ENCODE peak calls at places on chromosomes 13 and 19, in five cellular contexts. K is psoas muscle, R is ovary, N is upper lobe of right lung, V is GM23338. X is an unnamed sample.

GRCh38 chr13:40583738-40584137 is 82.7 kb downstream of the FOXO1 start:
- DNase-seq in K (no peak), R (no peak), N (no peak), V (no peak), X (no peak)

GRCh38 chr19:32397736-32398135 is 7.8 kb upstream of the DPY19L3 start:
- DNase-seq in K (no peak), R (no peak), N (no peak), V (no peak), X (peak)

GRCh38 chr13:27770809-27771208 is 21.5 kb upstream of the GSX1 start:
- DNase-seq in K (no peak), R (no peak), N (no peak), V (peak), X (peak)

GRCh38 chr19:42095814-42096230 is 19.9 kb downstream of the ZNF574 start:
- DNase-seq in K (no peak), R (no peak), N (no peak), V (peak), X (no peak)

GRCh38 chr13:37225414-37226047 is 120.1 kb upstream of the CSNK1A1L start:
- DNase-seq in K (no peak), R (no peak), N (no peak), V (no peak), X (peak)

GRCh38 chr13:90201198-90201597 is 1146.3 kb upstream of the MIR17HG start:
- DNase-seq in K (no peak), R (no peak), N (no peak), V (no peak), X (peak)

GRCh38 chr19:3320354-3320670 is 46.1 kb upstream of the NFIC start:
- DNase-seq in K (no peak), R (no peak), N (no peak), V (no peak), X (no peak)

GRCh38 chr13:23513460-23513859 is 56.8 kb upstream of the TNFRSF19 start:
- DNase-seq in K (no peak), R (no peak), N (no peak), V (no peak), X (no peak)

GRCh38 chr19:3184847-3185481 is 766 bp upstream of the NCLN start:
- DNase-seq in K (peak), R (peak), N (peak), V (peak), X (no peak)

GRCh38 chr19:44947041-44947581 is 1.3 kb downstream of the APOC2 start:
- DNase-seq in K (no peak), R (no peak), N (no peak), V (no peak), X (no peak)

GRCh38 chr13:48258002-48258401 is 25.0 kb downstream of the ITM2B start:
- DNase-seq in K (no peak), R (no peak), N (no peak), V (no peak), X (no peak)

GRCh38 chr13:114033541-114034315 is 59.9 kb upstream of the C13orf46 start:
- DNase-seq in K (no peak), R (no peak), N (no peak), V (no peak), X (no peak)

GRCh38 chr19:14127929-14128509 is 8.4 kb downstream of the ASF1B start:
- DNase-seq in K (peak), R (no peak), N (no peak), V (no peak), X (no peak)

GRCh38 chr19:3068071-3068470 is 5.8 kb upstream of the TLE5 start:
- DNase-seq in K (peak), R (no peak), N (no peak), V (no peak), X (no peak)

GRCh38 chr13:31328549-31329229 is 128.9 kb downstream of the B3GLCT start:
- DNase-seq in K (no peak), R (no peak), N (no peak), V (no peak), X (peak)

GRCh38 chr19:14425696-14426138 is 6.6 kb upstream of the DDX39A start:
- DNase-seq in K (no peak), R (no peak), N (no peak), V (no peak), X (peak)

GRCh38 chr19:36169084-36169760 is 17.0 kb upstream of the COX7A1 start:
- DNase-seq in K (no peak), R (no peak), N (no peak), V (peak), X (no peak)

GRCh38 chr13:34152996-34153395 is 335.0 kb downstream of the RFC3 start:
- DNase-seq in K (no peak), R (no peak), N (no peak), V (no peak), X (no peak)

GRCh38 chr13:52405767-52406494 is at the start of gene THSD1:
- DNase-seq in K (peak), R (peak), N (peak), V (peak), X (peak)

GRCh38 chr19:48606463-48607358 is at the start of gene SPACA4:
- DNase-seq in K (no peak), R (no peak), N (no peak), V (no peak), X (no peak)

GRCh38 chr19:48609571-48610108 is 3.1 kb downstream of the SPACA4 start:
- DNase-seq in K (no peak), R (no peak), N (no peak), V (no peak), X (no peak)

GRCh38 chr19:48611872-48612271 is 3.0 kb downstream of the FAM83E start:
- DNase-seq in K (no peak), R (no peak), N (no peak), V (no peak), X (no peak)

GRCh38 chr19:48607359-48607755 is 815 bp downstream of the SPACA4 start:
- DNase-seq in K (no peak), R (no peak), N (no peak), V (no peak), X (no peak)

DNA sequence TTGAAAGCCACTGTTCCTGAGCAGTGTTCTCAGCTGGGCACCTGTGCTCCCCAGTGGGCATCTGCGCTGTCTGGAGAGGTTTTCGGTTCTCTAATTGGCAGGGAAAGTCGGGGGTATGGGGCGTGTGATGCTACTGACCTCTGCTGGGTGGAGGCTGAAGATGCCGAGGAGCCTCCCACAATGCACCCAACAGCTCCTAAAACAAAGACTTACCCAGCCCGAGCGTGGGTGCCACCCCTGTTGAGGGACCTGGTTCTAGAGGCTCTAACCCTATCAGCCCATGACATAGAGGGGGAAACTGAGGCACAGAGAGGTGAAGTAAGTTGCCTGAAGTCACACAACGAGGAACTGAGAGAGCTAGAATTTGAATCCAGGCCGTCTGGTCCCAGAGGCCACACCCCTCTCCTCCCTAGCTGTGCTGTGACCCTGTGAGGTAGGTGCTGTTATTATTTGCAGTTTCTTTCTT is 2.3 kb downstream of the SPACA4 start:
- DNase-seq in K (no peak), R (no peak), N (no peak), V (peak), X (peak)
- TF ChIP-seq CTCF in K (peak), R (no peak), N (peak), V (peak), X (peak)

GRCh38 chr19:30227661-30228112 is 144.5 kb upstream of the ZNF536 start:
- DNase-seq in K (peak), R (no peak), N (peak), V (peak), X (peak)

GRCh38 chr19:30229524-30230174 is 142.5 kb upstream of the ZNF536 start:
- DNase-seq in K (no peak), R (no peak), N (no peak), V (peak), X (no peak)

GRCh38 chr19:30228726-30229523 is 143.3 kb upstream of the ZNF536 start:
- DNase-seq in K (no peak), R (no peak), N (no peak), V (peak), X (peak)

GRCh38 chr19:30227071-30227621 is 145.0 kb upstream of the ZNF536 start:
- DNase-seq in K (no peak), R (no peak), N (no peak), V (peak), X (no peak)

GRCh38 chr19:30228113-30228725 is 144.0 kb upstream of the ZNF536 start:
- DNase-seq in K (no peak), R (no peak), N (no peak), V (peak), X (no peak)
- H3K4me3 ChIP-seq in K (peak), R (peak), N (peak), V (peak), X (no peak)

GRCh38 chr13:33126909-33127607 is 110.8 kb downstream of the KL start:
- DNase-seq in K (peak), R (no peak), N (no peak), V (no peak), X (peak)
- TF ChIP-seq CTCF in K (peak), R (no peak), N (no peak), V (no peak), X (no peak)

DNA sequence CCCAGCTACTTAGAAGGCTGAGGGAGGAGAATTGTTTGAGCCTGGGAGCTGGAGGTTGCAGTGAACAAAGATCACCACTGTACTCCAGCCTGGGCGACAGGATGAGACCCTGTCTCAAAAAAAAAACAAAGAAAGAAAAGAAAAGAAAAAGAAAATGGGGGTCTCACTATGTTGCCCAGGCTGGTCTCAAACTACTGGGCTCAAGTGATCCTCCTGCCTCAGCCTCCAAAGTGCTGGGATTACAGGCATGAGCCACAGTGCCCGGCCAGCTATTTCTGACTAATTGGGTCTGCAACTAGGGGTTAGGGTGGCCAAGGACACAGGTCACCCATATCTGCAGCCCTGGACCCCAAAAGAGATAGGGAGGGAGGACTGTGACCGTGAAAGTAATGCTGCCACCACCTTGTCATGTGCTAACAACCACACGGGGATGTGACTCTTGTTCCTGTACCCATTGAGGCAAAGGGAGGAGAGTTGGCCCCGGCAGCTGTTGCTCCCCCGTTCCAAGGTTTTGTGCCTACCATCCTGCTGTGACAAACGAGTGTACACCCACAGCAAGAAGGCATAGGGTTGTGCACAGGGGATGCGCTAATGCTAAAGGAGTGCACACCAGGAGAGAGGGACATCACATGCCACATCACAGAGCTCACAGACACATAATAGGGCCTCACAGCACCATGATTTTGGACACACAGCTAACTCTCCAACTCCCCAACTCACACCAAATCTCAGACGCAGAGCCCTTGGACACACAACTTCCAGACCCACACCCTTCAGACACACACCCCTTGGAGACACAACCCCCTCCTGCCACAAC is 619 bp downstream of the MEF2B start:
- DNase-seq in K (no peak), R (no peak), N (no peak), V (no peak), X (no peak)
- H3K4me3 ChIP-seq in K (peak), R (no peak), N (no peak), V (peak), X (no peak)

GRCh38 chr13:95494082-95494681 is 58.3 kb upstream of the CLDN10 start:
- DNase-seq in K (no peak), R (no peak), N (no peak), V (peak), X (peak)
- TF ChIP-seq CTCF in K (peak), R (no peak), N (peak), V (peak), X (peak)

X was measured in fibroblast of mammary gland.